ENCODE peak calls at places on chromosomes 12 and 14, in five cellular contexts. One of them, this sample, is unnamed.

GRCh38 chr14:92366237-92366636 is 43.3 kb downstream of the SLC24A4 start:
- DNase-seq in activated CD8-positive, alpha-beta memory T cell treated with anti-CD3 and anti-CD28 coated beads, Interleukin-2, amount 10 ng/mL, durations not matched to agents 7 days and 5 days: no peak
- DNase-seq in GM12892: no peak
- DNase-seq in GDM1: no peak
- DNase-seq in T-helper 2 cell: no peak
- DNase-seq in this sample: no peak

GRCh38 chr12:12239127-12239526 is 27.7 kb downstream of the LRP6 start:
- DNase-seq in GDM1: no peak
- DNase-seq in GM12892: no peak
- DNase-seq in activated CD8-positive, alpha-beta memory T cell treated with anti-CD3 and anti-CD28 coated beads, Interleukin-2, amount 10 ng/mL, durations not matched to agents 7 days and 5 days: no peak
- DNase-seq in T-helper 2 cell: no peak
- DNase-seq in this sample: no peak

GRCh38 chr12:58969227-58969626 is 48.9 kb upstream of the LRIG3 start:
- DNase-seq in T-helper 2 cell: no peak
- DNase-seq in activated CD8-positive, alpha-beta memory T cell treated with anti-CD3 and anti-CD28 coated beads, Interleukin-2, amount 10 ng/mL, durations not matched to agents 7 days and 5 days: no peak
- DNase-seq in GDM1: no peak
- DNase-seq in GM12892: no peak
- DNase-seq in this sample: no peak

GRCh38 chr14:68786491-68787234 is 6.2 kb downstream of the ZFP36L1 start:
- DNase-seq in activated CD8-positive, alpha-beta memory T cell treated with anti-CD3 and anti-CD28 coated beads, Interleukin-2, amount 10 ng/mL, durations not matched to agents 7 days and 5 days: no peak
- DNase-seq in GDM1: no peak
- DNase-seq in T-helper 2 cell: no peak
- DNase-seq in GM12892: no peak
- DNase-seq in this sample: no peak

GRCh38 chr12:56836317-56836716 is 73.2 kb downstream of the HSD17B6 start:
- DNase-seq in activated CD8-positive, alpha-beta memory T cell treated with anti-CD3 and anti-CD28 coated beads, Interleukin-2, amount 10 ng/mL, durations not matched to agents 7 days and 5 days: no peak
- DNase-seq in GDM1: no peak
- DNase-seq in GM12892: no peak
- DNase-seq in T-helper 2 cell: no peak
- DNase-seq in this sample: no peak

GRCh38 chr12:3199551-3200031 is 122.4 kb downstream of the TSPAN9 start:
- DNase-seq in T-helper 2 cell: no peak
- DNase-seq in GDM1: no peak
- DNase-seq in activated CD8-positive, alpha-beta memory T cell treated with anti-CD3 and anti-CD28 coated beads, Interleukin-2, amount 10 ng/mL, durations not matched to agents 7 days and 5 days: no peak
- DNase-seq in GM12892: no peak
- DNase-seq in this sample: no peak

GRCh38 chr14:92684801-92685560 is 63.4 kb downstream of the LGMN start:
- DNase-seq in activated CD8-positive, alpha-beta memory T cell treated with anti-CD3 and anti-CD28 coated beads, Interleukin-2, amount 10 ng/mL, durations not matched to agents 7 days and 5 days: no peak
- DNase-seq in T-helper 2 cell: no peak
- DNase-seq in GM12892: no peak
- DNase-seq in GDM1: no peak
- DNase-seq in this sample: no peak

GRCh38 chr12:105523164-105524057 is 192.9 kb downstream of the C12orf75 start:
- DNase-seq in GM12892: no peak
- DNase-seq in activated CD8-positive, alpha-beta memory T cell treated with anti-CD3 and anti-CD28 coated beads, Interleukin-2, amount 10 ng/mL, durations not matched to agents 7 days and 5 days: no peak
- DNase-seq in GDM1: no peak
- DNase-seq in T-helper 2 cell: no peak
- DNase-seq in this sample: no peak

GRCh38 chr14:72904840-72905561 is 11.1 kb upstream of the DPF3 start:
- DNase-seq in GM12892: no peak
- DNase-seq in GDM1: peak; percentile 37
- DNase-seq in activated CD8-positive, alpha-beta memory T cell treated with anti-CD3 and anti-CD28 coated beads, Interleukin-2, amount 10 ng/mL, durations not matched to agents 7 days and 5 days: peak; percentile 75
- DNase-seq in T-helper 2 cell: no peak
- DNase-seq in this sample: peak; percentile 35

GRCh38 chr12:24979286-24979685 is 30.4 kb upstream of the BCAT1 start:
- DNase-seq in T-helper 2 cell: no peak
- DNase-seq in GM12892: no peak
- DNase-seq in activated CD8-positive, alpha-beta memory T cell treated with anti-CD3 and anti-CD28 coated beads, Interleukin-2, amount 10 ng/mL, durations not matched to agents 7 days and 5 days: no peak
- DNase-seq in GDM1: peak; percentile 71
- DNase-seq in this sample: no peak

GRCh38 chr12:34393086-34393820 is 371.0 kb downstream of the ALG10 start:
- DNase-seq in T-helper 2 cell: peak; percentile 3
- DNase-seq in GDM1: no peak
- DNase-seq in activated CD8-positive, alpha-beta memory T cell treated with anti-CD3 and anti-CD28 coated beads, Interleukin-2, amount 10 ng/mL, durations not matched to agents 7 days and 5 days: peak; percentile 33
- DNase-seq in GM12892: no peak
- DNase-seq in this sample: no peak

GRCh38 chr12:54364413-54364812 is at the start of gene GPR84:
- DNase-seq in GDM1: peak; percentile 51
- DNase-seq in activated CD8-positive, alpha-beta memory T cell treated with anti-CD3 and anti-CD28 coated beads, Interleukin-2, amount 10 ng/mL, durations not matched to agents 7 days and 5 days: peak; percentile 77
- DNase-seq in T-helper 2 cell: no peak
- DNase-seq in GM12892: no peak
- DNase-seq in this sample: no peak

GRCh38 chr14:57866199-57866755 is 385 bp upstream of the SLC35F4 start:
- DNase-seq in GM12892: no peak
- DNase-seq in activated CD8-positive, alpha-beta memory T cell treated with anti-CD3 and anti-CD28 coated beads, Interleukin-2, amount 10 ng/mL, durations not matched to agents 7 days and 5 days: no peak
- DNase-seq in GDM1: no peak
- DNase-seq in T-helper 2 cell: no peak
- DNase-seq in this sample: no peak

GRCh38 chr12:73598626-73599025 is 939.0 kb upstream of the ATXN7L3B start:
- DNase-seq in GDM1: no peak
- DNase-seq in activated CD8-positive, alpha-beta memory T cell treated with anti-CD3 and anti-CD28 coated beads, Interleukin-2, amount 10 ng/mL, durations not matched to agents 7 days and 5 days: no peak
- DNase-seq in GM12892: no peak
- DNase-seq in T-helper 2 cell: no peak
- DNase-seq in this sample: no peak

GRCh38 chr12:87116778-87117177 is 860.6 kb upstream of the MGAT4C start:
- DNase-seq in GM12892: no peak
- DNase-seq in activated CD8-positive, alpha-beta memory T cell treated with anti-CD3 and anti-CD28 coated beads, Interleukin-2, amount 10 ng/mL, durations not matched to agents 7 days and 5 days: no peak
- DNase-seq in T-helper 2 cell: no peak
- DNase-seq in GDM1: no peak
- DNase-seq in this sample: no peak

GRCh38 chr12:69846976-69847375 is 21.9 kb downstream of the MYRFL start:
- DNase-seq in activated CD8-positive, alpha-beta memory T cell treated with anti-CD3 and anti-CD28 coated beads, Interleukin-2, amount 10 ng/mL, durations not matched to agents 7 days and 5 days: no peak
- DNase-seq in GM12892: no peak
- DNase-seq in GDM1: no peak
- DNase-seq in T-helper 2 cell: no peak
- DNase-seq in this sample: no peak

GRCh38 chr12:32535260-32535999 is 136.1 kb downstream of the FGD4 start:
- DNase-seq in activated CD8-positive, alpha-beta memory T cell treated with anti-CD3 and anti-CD28 coated beads, Interleukin-2, amount 10 ng/mL, durations not matched to agents 7 days and 5 days: no peak
- DNase-seq in GDM1: peak; percentile 69
- DNase-seq in GM12892: no peak
- DNase-seq in T-helper 2 cell: no peak
- DNase-seq in this sample: no peak

GRCh38 chr12:32964981-32965585 is 68.5 kb upstream of the PKP2 start:
- DNase-seq in GDM1: no peak
- DNase-seq in T-helper 2 cell: no peak
- DNase-seq in GM12892: no peak
- DNase-seq in activated CD8-positive, alpha-beta memory T cell treated with anti-CD3 and anti-CD28 coated beads, Interleukin-2, amount 10 ng/mL, durations not matched to agents 7 days and 5 days: no peak
- DNase-seq in this sample: no peak

GRCh38 chr14:99612065-99612736 is 8.2 kb upstream of the CCDC85C start:
- DNase-seq in GM12892: no peak
- DNase-seq in T-helper 2 cell: no peak
- DNase-seq in activated CD8-positive, alpha-beta memory T cell treated with anti-CD3 and anti-CD28 coated beads, Interleukin-2, amount 10 ng/mL, durations not matched to agents 7 days and 5 days: no peak
- DNase-seq in GDM1: no peak
- DNase-seq in this sample: no peak

GRCh38 chr14:93977790-93978581 is 1.6 kb upstream of the ASB2 start:
- DNase-seq in T-helper 2 cell: no peak
- DNase-seq in GM12892: no peak
- DNase-seq in GDM1: no peak
- DNase-seq in activated CD8-positive, alpha-beta memory T cell treated with anti-CD3 and anti-CD28 coated beads, Interleukin-2, amount 10 ng/mL, durations not matched to agents 7 days and 5 days: peak; percentile 91
- DNase-seq in this sample: peak; percentile 50

GRCh38 chr14:22472935-22473854 is 115.8 kb downstream of the DAD1 start:
- DNase-seq in GM12892: peak; percentile 45
- DNase-seq in activated CD8-positive, alpha-beta memory T cell treated with anti-CD3 and anti-CD28 coated beads, Interleukin-2, amount 10 ng/mL, durations not matched to agents 7 days and 5 days: no peak
- DNase-seq in T-helper 2 cell: no peak
- DNase-seq in GDM1: peak; percentile 50
- DNase-seq in this sample: no peak

GRCh38 chr12:50402270-50403000 is 1.8 kb downstream of the LARP4 start:
- DNase-seq in activated CD8-positive, alpha-beta memory T cell treated with anti-CD3 and anti-CD28 coated beads, Interleukin-2, amount 10 ng/mL, durations not matched to agents 7 days and 5 days: no peak
- DNase-seq in T-helper 2 cell: no peak
- DNase-seq in GDM1: no peak
- DNase-seq in GM12892: no peak
- DNase-seq in this sample: no peak

GRCh38 chr12:77932216-77932615 is 101.5 kb downstream of the NAV3 start:
- DNase-seq in activated CD8-positive, alpha-beta memory T cell treated with anti-CD3 and anti-CD28 coated beads, Interleukin-2, amount 10 ng/mL, durations not matched to agents 7 days and 5 days: no peak
- DNase-seq in GM12892: no peak
- DNase-seq in T-helper 2 cell: no peak
- DNase-seq in GDM1: no peak
- DNase-seq in this sample: no peak

GRCh38 chr12:1702708-1703107 is 11.8 kb downstream of the ADIPOR2 start:
- DNase-seq in activated CD8-positive, alpha-beta memory T cell treated with anti-CD3 and anti-CD28 coated beads, Interleukin-2, amount 10 ng/mL, durations not matched to agents 7 days and 5 days: no peak
- DNase-seq in T-helper 2 cell: no peak
- DNase-seq in GDM1: no peak
- DNase-seq in GM12892: no peak
- DNase-seq in this sample: no peak

GRCh38 chr14:60681271-60681670 is 32.0 kb upstream of the SIX1 start:
- DNase-seq in T-helper 2 cell: no peak
- DNase-seq in activated CD8-positive, alpha-beta memory T cell treated with anti-CD3 and anti-CD28 coated beads, Interleukin-2, amount 10 ng/mL, durations not matched to agents 7 days and 5 days: no peak
- DNase-seq in GM12892: no peak
- DNase-seq in GDM1: no peak
- DNase-seq in this sample: no peak

GRCh38 chr12:54439521-54440255 is 20.6 kb upstream of the ITGA5 start:
- DNase-seq in GDM1: peak; percentile 40
- DNase-seq in GM12892: no peak
- DNase-seq in T-helper 2 cell: no peak
- DNase-seq in activated CD8-positive, alpha-beta memory T cell treated with anti-CD3 and anti-CD28 coated beads, Interleukin-2, amount 10 ng/mL, durations not matched to agents 7 days and 5 days: no peak
- DNase-seq in this sample: peak; percentile 40

GRCh38 chr12:65602579-65603295 is 221.5 kb upstream of the HMGA2 start:
- DNase-seq in GM12892: peak; percentile 3
- DNase-seq in T-helper 2 cell: no peak
- DNase-seq in activated CD8-positive, alpha-beta memory T cell treated with anti-CD3 and anti-CD28 coated beads, Interleukin-2, amount 10 ng/mL, durations not matched to agents 7 days and 5 days: peak; percentile 46
- DNase-seq in GDM1: no peak
- DNase-seq in this sample: peak; percentile 13

GRCh38 chr12:1289371-1290155 is 298.5 kb downstream of the ERC1 start:
- DNase-seq in activated CD8-positive, alpha-beta memory T cell treated with anti-CD3 and anti-CD28 coated beads, Interleukin-2, amount 10 ng/mL, durations not matched to agents 7 days and 5 days: no peak
- DNase-seq in GM12892: no peak
- DNase-seq in GDM1: peak; percentile 5
- DNase-seq in T-helper 2 cell: no peak
- DNase-seq in this sample: no peak

GRCh38 chr14:91416744-91417133 is 881 bp downstream of the CCDC88C start:
- DNase-seq in T-helper 2 cell: no peak
- DNase-seq in GM12892: no peak
- DNase-seq in activated CD8-positive, alpha-beta memory T cell treated with anti-CD3 and anti-CD28 coated beads, Interleukin-2, amount 10 ng/mL, durations not matched to agents 7 days and 5 days: peak; percentile 56
- DNase-seq in GDM1: no peak
- DNase-seq in this sample: no peak